ENCODE peak calls at places on chromosome 10, in seven cellular contexts. P, Q, U, Z, D, N and Y are unnamed samples.

GRCh38 chr10:88865281-88865876 is 13.7 kb upstream of the ANKRD22 start:
- DNase-seq in P (no peak), Q (peak; percentile 54), U (no peak), Z (peak; percentile 45), D (peak; percentile 64), N (no peak), Y (no peak)

GRCh38 chr10:31318382-31318853 is 598 bp upstream of the ZEB1 start:
- DNase-seq in P (peak; percentile 69), Q (peak; percentile 69), U (no peak), Z (peak; percentile 76), D (peak; percentile 78), N (peak; percentile 77), Y (peak; percentile 79)

GRCh38 chr10:6746782-6747181 is 166.7 kb upstream of the PRKCQ start:
- DNase-seq in P (no peak), Q (peak; percentile 94), U (no peak), Z (no peak), D (peak; percentile 41), N (no peak), Y (no peak)

GRCh38 chr10:4407783-4408182 is 418.2 kb upstream of the AKR1E2 start:
- DNase-seq in P (no peak), Q (peak; percentile 81), U (no peak), Z (peak; percentile 64), D (peak; percentile 39), N (no peak), Y (no peak)

GRCh38 chr10:88063861-88064521 is 200.6 kb downstream of the PTEN start:
- DNase-seq in P (no peak), Q (no peak), U (no peak), Z (no peak), D (no peak), N (no peak), Y (no peak)

GRCh38 chr10:87095241-87095945 is 387 bp downstream of the SHLD2 start:
- DNase-seq in P (peak; percentile 85), Q (peak; percentile 86), U (peak; percentile 89), Z (peak; percentile 86), D (peak; percentile 93), N (peak; percentile 89), Y (peak; percentile 85)

GRCh38 chr10:112958275-112958995 is 8.4 kb downstream of the TCF7L2 start:
- DNase-seq in P (no peak), Q (peak; percentile 93), U (no peak), Z (peak; percentile 83), D (peak; percentile 88), N (no peak), Y (no peak)

GRCh38 chr10:117222552-117223412 is 18.1 kb upstream of the SLC18A2 start:
- DNase-seq in P (no peak), Q (no peak), U (no peak), Z (no peak), D (no peak), N (no peak), Y (no peak)

GRCh38 chr10:122249991-122250750 is 20.9 kb upstream of the BTBD16 start:
- DNase-seq in P (peak; percentile 48), Q (no peak), U (no peak), Z (no peak), D (no peak), N (no peak), Y (peak; percentile 71)

GRCh38 chr10:34405611-34406462 is 409.3 kb downstream of the PARD3 start:
- DNase-seq in P (no peak), Q (no peak), U (no peak), Z (peak; percentile 58), D (peak; percentile 38), N (no peak), Y (no peak)

GRCh38 chr10:104816501-104816900 is 175.4 kb downstream of the SORCS3 start:
- DNase-seq in P (no peak), Q (no peak), U (no peak), Z (no peak), D (no peak), N (no peak), Y (no peak)

GRCh38 chr10:35854661-35855060 is 212.6 kb upstream of the FZD8 start:
- DNase-seq in P (no peak), Q (no peak), U (no peak), Z (no peak), D (no peak), N (no peak), Y (no peak)

GRCh38 chr10:21516270-21517131 is 9.0 kb downstream of the SKIDA1 start:
- DNase-seq in P (peak; percentile 60), Q (peak; percentile 78), U (peak; percentile 72), Z (peak; percentile 75), D (peak; percentile 77), N (peak; percentile 67), Y (no peak)

GRCh38 chr10:59315465-59315864 is 46.9 kb downstream of the FAM13C start:
- DNase-seq in P (no peak), Q (no peak), U (no peak), Z (peak; percentile 21), D (peak; percentile 59), N (no peak), Y (no peak)

GRCh38 chr10:26689394-26689793 is 8.1 kb upstream of the PDSS1 start:
- DNase-seq in P (no peak), Q (no peak), U (no peak), Z (no peak), D (no peak), N (no peak), Y (no peak)

GRCh38 chr10:121459765-121460453 is 138.3 kb downstream of the FGFR2 start:
- DNase-seq in P (no peak), Q (no peak), U (no peak), Z (no peak), D (peak; percentile 7), N (no peak), Y (no peak)

GRCh38 chr10:110531687-110532086 is 34.0 kb downstream of the DUSP5 start:
- DNase-seq in P (no peak), Q (no peak), U (no peak), Z (no peak), D (no peak), N (no peak), Y (no peak)

GRCh38 chr10:131849591-131850489 is 51.0 kb upstream of the PPP2R2D start:
- DNase-seq in P (peak; percentile 12), Q (no peak), U (no peak), Z (no peak), D (no peak), N (no peak), Y (no peak)

GRCh38 chr10:118042336-118042735 is 4.4 kb downstream of the RAB11FIP2 start:
- DNase-seq in P (no peak), Q (peak; percentile 5), U (no peak), Z (no peak), D (no peak), N (peak; percentile 17), Y (no peak)

GRCh38 chr10:32357056-32357735 is 10.2 kb upstream of the EPC1 start:
- DNase-seq in P (no peak), Q (no peak), U (no peak), Z (no peak), D (no peak), N (no peak), Y (no peak)

GRCh38 chr10:78476156-78476555 is 442.5 kb downstream of the RPS24 start:
- DNase-seq in P (no peak), Q (no peak), U (no peak), Z (no peak), D (no peak), N (no peak), Y (no peak)

GRCh38 chr10:122845783-122846332 is at the start of gene CUZD1:
- DNase-seq in P (no peak), Q (no peak), U (no peak), Z (no peak), D (no peak), N (no peak), Y (no peak)

GRCh38 chr10:117740696-117741222 is 198.2 kb downstream of the EMX2 start:
- DNase-seq in P (no peak), Q (no peak), U (no peak), Z (no peak), D (no peak), N (no peak), Y (no peak)

GRCh38 chr10:42640610-42641229 is 2.4 kb upstream of the ZNF33B start:
- DNase-seq in P (no peak), Q (no peak), U (peak; percentile 34), Z (no peak), D (no peak), N (no peak), Y (no peak)

GRCh38 chr10:79123547-79123963 is 54.8 kb downstream of the ZMIZ1 start:
- DNase-seq in P (no peak), Q (no peak), U (no peak), Z (no peak), D (no peak), N (no peak), Y (no peak)

GRCh38 chr10:70476249-70477035 is 2.1 kb upstream of the PALD1 start:
- DNase-seq in P (no peak), Q (no peak), U (no peak), Z (no peak), D (no peak), N (no peak), Y (no peak)

GRCh38 chr10:3986407-3987141 is 201.6 kb upstream of the KLF6 start:
- DNase-seq in P (no peak), Q (no peak), U (no peak), Z (no peak), D (no peak), N (no peak), Y (no peak)

GRCh38 chr10:70622981-70623844 is 20.7 kb upstream of the PRF1 start:
- DNase-seq in P (no peak), Q (peak; percentile 45), U (no peak), Z (peak; percentile 36), D (peak; percentile 69), N (no peak), Y (no peak)

GRCh38 chr10:15254808-15255655 is 86.5 kb upstream of the NMT2 start:
- DNase-seq in P (no peak), Q (no peak), U (no peak), Z (no peak), D (no peak), N (no peak), Y (no peak)
- H3K4me3 ChIP-seq in P (peak overlapping the region; percentile 42), Q (no peak overlapping the region), U (no peak overlapping the region), Z (no peak overlapping the region), D (no peak overlapping the region), N (no peak overlapping the region), Y (peak overlapping the region; percentile 36)

DNA sequence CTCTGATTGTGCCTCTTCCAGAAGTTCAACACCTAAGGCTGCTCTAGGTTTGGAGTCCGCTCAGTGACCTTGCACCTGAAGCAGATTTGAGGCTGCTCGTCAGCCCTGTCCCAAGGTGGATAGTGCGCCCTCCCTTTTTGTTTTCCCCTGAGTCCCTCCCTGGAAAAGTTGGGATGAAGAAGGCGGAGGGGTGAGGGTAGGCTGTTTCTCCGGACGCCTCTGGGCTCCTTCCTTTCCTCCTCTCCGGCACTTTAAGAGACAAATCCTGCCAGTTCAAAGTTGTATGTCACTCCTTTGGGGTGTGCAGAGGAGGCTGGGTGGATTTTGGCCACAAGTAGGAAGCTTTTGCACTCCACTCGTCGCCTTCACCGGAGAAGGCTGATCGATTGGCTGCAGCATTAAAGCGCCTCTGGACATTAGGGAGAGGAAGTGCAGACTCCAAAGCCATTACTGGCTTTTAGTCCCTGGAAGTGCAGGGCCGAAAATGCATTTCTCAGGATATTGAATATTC is 81.9 kb upstream of the PRKG1 start:
- DNase-seq in P (no peak), Q (peak; percentile 38), U (peak; percentile 42), Z (peak; percentile 48), D (peak; percentile 48), N (peak; percentile 26), Y (no peak)
- TF ChIP-seq CTCF in P (no peak), Q (peak; percentile 17), U (no peak), Z (no peak), D (no peak), N (no peak), Y (no peak)

GRCh38 chr10:73746721-73747120 is 2.5 kb downstream of the SEC24C start:
- DNase-seq in P (no peak), Q (no peak), U (no peak), Z (no peak), D (no peak), N (no peak), Y (no peak)
- H3K4me3 ChIP-seq in P (no peak overlapping the region), Q (no peak overlapping the region), U (no peak overlapping the region), Z (no peak overlapping the region), D (no peak overlapping the region), N (no peak overlapping the region), Y (no peak overlapping the region)

GRCh38 chr10:46273506-46274477 is 13.0 kb upstream of the ANTXRL start:
- DNase-seq in P (peak; percentile 12), Q (no peak), U (no peak), Z (no peak), D (no peak), N (no peak), Y (no peak)
- TF ChIP-seq CTCF in P (no peak), Q (no peak), U (no peak), Z (no peak), D (no peak), N (no peak), Y (no peak)